ENCODE peak calls at places on chromosomes 12 and 14, in ten cellular contexts. T is right cardiac atrium; K is left ventricle myocardium inferior; O is activated naive CD4-positive, alpha-beta T cell; Q is adipocyte; U is GM12892; D is NCI-H510A treated with DMSO at 0.1 percent for 48 hours; V is pancreas; J is endodermal cell; P is left cardiac atrium. S is an unnamed sample.

GRCh38 chr12:115404761-115405470 is 720.9 kb upstream of the TBX3 start:
- DNase-seq in P (no peak), U (no peak), T (no peak), J (no peak), O (no peak), D (no peak), V (no peak), Q (peak; percentile 72), K (no peak), S (no peak)

GRCh38 chr14:51996148-51996746 is 6.9 kb downstream of the RTRAF start:
- DNase-seq in U (no peak), O (no peak), D (no peak), J (no peak), T (no peak), Q (peak; percentile 83), P (no peak), K (no peak), V (no peak), S (peak; percentile 52)

GRCh38 chr14:76133103-76133502 is 18.6 kb upstream of the GPATCH2L start:
- DNase-seq in K (no peak), P (no peak), V (no peak), U (no peak), T (no peak), J (peak; percentile 86), Q (peak; percentile 46), O (no peak), D (no peak), S (no peak)

GRCh38 chr14:39302124-39302810 is 68.6 kb downstream of the MIA2 start:
- DNase-seq in K (no peak), U (no peak), T (no peak), V (no peak), O (no peak), J (no peak), P (no peak), D (no peak), Q (no peak), S (no peak)

GRCh38 chr12:122537021-122537420 is 10.0 kb downstream of the KNTC1 start:
- DNase-seq in D (no peak), V (no peak), T (no peak), P (no peak), Q (no peak), O (no peak), U (no peak), J (peak; percentile 68), K (no peak), S (no peak)

GRCh38 chr14:66543996-66544395 is 36.0 kb downstream of the GPHN start:
- DNase-seq in V (no peak), K (no peak), U (no peak), O (no peak), J (no peak), D (no peak), P (no peak), Q (no peak), T (no peak), S (no peak)

GRCh38 chr14:38958589-38958988 is 144.4 kb downstream of the SEC23A start:
- DNase-seq in T (no peak), D (no peak), J (no peak), P (no peak), Q (no peak), O (no peak), U (no peak), V (no peak), K (no peak), S (no peak)

GRCh38 chr12:108526482-108527234 is 11.6 kb downstream of the FICD start:
- DNase-seq in P (no peak), K (no peak), U (no peak), V (no peak), Q (no peak), T (no peak), O (no peak), D (no peak), J (peak; percentile 50), S (no peak)

GRCh38 chr12:102050660-102051430 is 10.9 kb downstream of the WASHC3 start:
- DNase-seq in T (no peak), V (no peak), P (no peak), K (no peak), Q (no peak), U (no peak), J (no peak), O (no peak), D (no peak), S (no peak)

GRCh38 chr14:97021571-97022171 is 224.5 kb downstream of the VRK1 start:
- DNase-seq in Q (no peak), D (no peak), T (no peak), U (no peak), P (no peak), O (no peak), K (no peak), V (no peak), J (peak; percentile 61), S (peak; percentile 31)

GRCh38 chr12:5438671-5439200 is 6.8 kb downstream of the NTF3 start:
- DNase-seq in V (no peak), D (no peak), P (no peak), U (no peak), Q (no peak), J (no peak), T (no peak), K (no peak), O (no peak), S (no peak)

GRCh38 chr12:87670448-87670847 is 358.8 kb downstream of the C12orf50 start:
- DNase-seq in P (no peak), K (no peak), Q (no peak), T (no peak), O (no peak), D (peak; percentile 94), J (peak; percentile 65), U (no peak), V (no peak), S (no peak)

S was measured in NCI-H1694.